ENCODE peak calls at places on chromosomes 16 and 17, in four cellular contexts. One of them, this sample, is unnamed.

GRCh38 chr16:85983606-85984005 is 84.6 kb downstream of the IRF8 start:
- DNase-seq in WTC11: no peak
- DNase-seq in K562: no peak
- DNase-seq in HepG2: no peak
- DNase-seq in this sample: no peak

GRCh38 chr16:5018791-5019190 is 14.9 kb downstream of the NAGPA start:
- DNase-seq in HepG2: no peak
- DNase-seq in K562: no peak
- DNase-seq in WTC11: no peak
- DNase-seq in this sample: no peak

GRCh38 chr17:15265131-15265530 is at the start of gene PMP22:
- DNase-seq in HepG2: no peak
- DNase-seq in WTC11: no peak
- DNase-seq in K562: no peak
- DNase-seq in this sample: no peak

GRCh38 chr17:48139948-48140347 is 32.4 kb downstream of the SNX11 start:
- DNase-seq in K562: no peak
- DNase-seq in HepG2: no peak
- DNase-seq in WTC11: no peak
- DNase-seq in this sample: no peak

GRCh38 chr17:5413682-5414081 is 5.8 kb downstream of the NUP88 start:
- DNase-seq in HepG2: no peak
- DNase-seq in K562: no peak
- DNase-seq in WTC11: no peak
- DNase-seq in this sample: no peak

GRCh38 chr16:2835638-2836493 is 5.8 kb downstream of the ZG16B start:
- DNase-seq in K562: no peak
- DNase-seq in HepG2: peak
- DNase-seq in WTC11: no peak
- DNase-seq in this sample: no peak

GRCh38 chr16:89924298-89924924 is 1.3 kb downstream of the TUBB3 start:
- DNase-seq in K562: peak
- DNase-seq in HepG2: peak
- DNase-seq in WTC11: peak
- DNase-seq in this sample: peak

GRCh38 chr16:11147033-11147848 is 108.8 kb downstream of the SOCS1 start:
- DNase-seq in HepG2: no peak
- DNase-seq in K562: no peak
- DNase-seq in WTC11: no peak
- DNase-seq in this sample: no peak

GRCh38 chr16:15900901-15901465 is 12.6 kb upstream of the CEP20 start:
- DNase-seq in HepG2: no peak
- DNase-seq in WTC11: no peak
- DNase-seq in K562: no peak
- DNase-seq in this sample: no peak

GRCh38 chr16:24993722-24994686 is 21.2 kb downstream of the ARHGAP17 start:
- DNase-seq in K562: peak
- DNase-seq in WTC11: no peak
- DNase-seq in HepG2: peak
- DNase-seq in this sample: no peak

GRCh38 chr16:55760665-55761035 is 72.2 kb downstream of the CES1 start:
- DNase-seq in WTC11: no peak
- DNase-seq in HepG2: no peak
- DNase-seq in K562: no peak
- DNase-seq in this sample: no peak

GRCh38 chr17:41367426-41368075 is 2.1 kb downstream of the KRT33B start:
- DNase-seq in K562: no peak
- DNase-seq in HepG2: no peak
- DNase-seq in WTC11: no peak
- DNase-seq in this sample: no peak

GRCh38 chr16:23071202-23072083 is 77.8 kb downstream of the USP31 start:
- DNase-seq in K562: no peak
- DNase-seq in WTC11: no peak
- DNase-seq in HepG2: no peak
- DNase-seq in this sample: no peak

GRCh38 chr17:231966-232807 is 50.7 kb upstream of the DOC2B start:
- DNase-seq in K562: no peak
- DNase-seq in WTC11: peak
- DNase-seq in HepG2: no peak
- DNase-seq in this sample: no peak

GRCh38 chr17:44350733-44351226 is 5.7 kb downstream of the GRN start:
- DNase-seq in K562: peak
- DNase-seq in WTC11: peak
- DNase-seq in HepG2: peak
- DNase-seq in this sample: peak

GRCh38 chr17:44348988-44349364 is 3.9 kb downstream of the GRN start:
- DNase-seq in HepG2: no peak
- DNase-seq in WTC11: no peak
- DNase-seq in K562: no peak
- DNase-seq in this sample: no peak

GRCh38 chr17:44349553-44350070 is 4.5 kb downstream of the GRN start:
- DNase-seq in HepG2: no peak
- DNase-seq in WTC11: no peak
- DNase-seq in K562: no peak
- DNase-seq in this sample: no peak

GRCh38 chr17:44346064-44346844 is 1.2 kb downstream of the GRN start:
- DNase-seq in HepG2: no peak
- DNase-seq in WTC11: no peak
- DNase-seq in K562: no peak
- DNase-seq in this sample: no peak

DNA sequence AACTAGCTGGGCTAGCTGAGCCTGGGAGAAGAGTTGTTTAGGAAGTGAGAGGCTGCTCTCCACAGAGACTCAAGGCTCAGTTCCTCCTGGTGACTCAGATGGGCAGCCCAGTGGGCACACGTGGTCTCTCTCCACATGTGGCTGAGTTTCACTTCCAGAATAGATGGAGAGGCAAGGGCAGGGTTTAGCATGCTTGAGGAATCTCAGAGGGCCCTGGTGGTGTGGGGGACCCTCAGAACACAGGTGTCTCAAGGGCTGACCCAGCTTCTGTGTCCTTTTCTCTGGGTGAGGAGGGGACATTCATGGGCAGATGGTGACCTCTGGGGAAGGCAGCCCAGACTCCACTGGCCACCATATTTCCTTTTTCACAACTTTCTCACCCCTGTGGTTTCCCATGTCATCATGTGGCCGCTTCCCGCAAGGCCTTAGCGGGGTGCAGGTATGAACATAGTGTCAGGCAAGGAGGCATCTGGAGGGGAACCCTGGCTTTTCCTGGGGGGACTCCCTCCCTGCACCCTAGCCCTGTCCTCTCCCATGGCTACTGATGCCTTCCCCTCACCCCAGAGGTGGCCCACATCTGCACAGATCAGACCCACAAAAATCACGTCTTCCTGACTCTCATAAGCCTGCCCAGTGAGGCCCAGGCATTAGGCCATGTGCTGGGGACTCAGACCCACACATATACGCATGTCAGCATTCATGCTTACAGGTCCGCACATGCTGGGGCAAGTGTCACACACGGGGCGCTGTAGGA is 3.3 kb downstream of the GRN start:
- DNase-seq in WTC11: no peak
- DNase-seq in HepG2: no peak
- DNase-seq in K562: no peak
- DNase-seq in this sample: no peak
- TF ChIP-seq SP1 in WTC11: no peak
- TF ChIP-seq SP1 in HepG2: no peak
- TF ChIP-seq SP1 in K562: no peak
- TF ChIP-seq SP1 in this sample: no peak

GRCh38 chr16:27405546-27406451 is 3.8 kb downstream of the IL21R start:
- DNase-seq in WTC11: no peak
- DNase-seq in HepG2: no peak
- DNase-seq in K562: no peak
- DNase-seq in this sample: no peak
- TF ChIP-seq ELF4 in WTC11: no peak
- TF ChIP-seq ELF4 in HepG2: no peak
- TF ChIP-seq ELF4 in K562: no peak
- TF ChIP-seq ELF4 in this sample: no peak

GRCh38 chr17:1423456-1424135 is 23.6 kb upstream of the YWHAE start:
- DNase-seq in K562: no peak
- DNase-seq in WTC11: no peak
- DNase-seq in HepG2: no peak
- DNase-seq in this sample: no peak
- TF ChIP-seq SP1 in K562: no peak
- TF ChIP-seq SP1 in WTC11: no peak
- TF ChIP-seq SP1 in HepG2: no peak
- TF ChIP-seq SP1 in this sample: no peak

GRCh38 chr16:1309888-1310831 is 724 bp downstream of the UBE2I start:
- DNase-seq in K562: peak
- DNase-seq in WTC11: no peak
- DNase-seq in HepG2: no peak
- DNase-seq in this sample: no peak
- TF ChIP-seq ELF4 in K562: no peak
- TF ChIP-seq ELF4 in WTC11: no peak
- TF ChIP-seq ELF4 in HepG2: no peak
- TF ChIP-seq ELF4 in this sample: no peak

GRCh38 chr16:77711775-77712174 is 10.5 kb upstream of the NUDT7 start:
- DNase-seq in WTC11: no peak
- DNase-seq in K562: no peak
- DNase-seq in HepG2: peak
- DNase-seq in this sample: no peak
- TF ChIP-seq SP1 in WTC11: no peak
- TF ChIP-seq SP1 in K562: no peak
- TF ChIP-seq SP1 in HepG2: no peak
- TF ChIP-seq SP1 in this sample: no peak

GRCh38 chr16:54679531-54679930 is 251.1 kb upstream of the IRX5 start:
- DNase-seq in K562: no peak
- DNase-seq in HepG2: no peak
- DNase-seq in WTC11: no peak
- DNase-seq in this sample: no peak

GRCh38 chr16:54673353-54673752 is 257.3 kb upstream of the IRX5 start:
- DNase-seq in WTC11: no peak
- DNase-seq in HepG2: no peak
- DNase-seq in K562: no peak
- DNase-seq in this sample: no peak

GRCh38 chr16:54672500-54672899 is 258.2 kb upstream of the IRX5 start:
- DNase-seq in WTC11: no peak
- DNase-seq in K562: no peak
- DNase-seq in HepG2: no peak
- DNase-seq in this sample: no peak

GRCh38 chr16:54677551-54677950 is 253.1 kb upstream of the IRX5 start:
- DNase-seq in WTC11: no peak
- DNase-seq in K562: no peak
- DNase-seq in HepG2: no peak
- DNase-seq in this sample: no peak
- TF ChIP-seq ELF4 in WTC11: no peak
- TF ChIP-seq ELF4 in K562: no peak
- TF ChIP-seq ELF4 in HepG2: no peak
- TF ChIP-seq ELF4 in this sample: no peak

GRCh38 chr17:74012465-74012864 is 191.0 kb upstream of the RPL38 start:
- DNase-seq in K562: no peak
- DNase-seq in WTC11: no peak
- DNase-seq in HepG2: peak
- DNase-seq in this sample: no peak

GRCh38 chr17:74011963-74012362 is 191.5 kb upstream of the RPL38 start:
- DNase-seq in K562: no peak
- DNase-seq in HepG2: no peak
- DNase-seq in WTC11: no peak
- DNase-seq in this sample: no peak

GRCh38 chr17:74008196-74008595 is 195.3 kb upstream of the RPL38 start:
- DNase-seq in HepG2: peak
- DNase-seq in WTC11: peak
- DNase-seq in K562: peak
- DNase-seq in this sample: peak

GRCh38 chr17:74015316-74015715 is 188.2 kb upstream of the RPL38 start:
- DNase-seq in WTC11: no peak
- DNase-seq in HepG2: no peak
- DNase-seq in K562: no peak
- DNase-seq in this sample: no peak

DNA sequence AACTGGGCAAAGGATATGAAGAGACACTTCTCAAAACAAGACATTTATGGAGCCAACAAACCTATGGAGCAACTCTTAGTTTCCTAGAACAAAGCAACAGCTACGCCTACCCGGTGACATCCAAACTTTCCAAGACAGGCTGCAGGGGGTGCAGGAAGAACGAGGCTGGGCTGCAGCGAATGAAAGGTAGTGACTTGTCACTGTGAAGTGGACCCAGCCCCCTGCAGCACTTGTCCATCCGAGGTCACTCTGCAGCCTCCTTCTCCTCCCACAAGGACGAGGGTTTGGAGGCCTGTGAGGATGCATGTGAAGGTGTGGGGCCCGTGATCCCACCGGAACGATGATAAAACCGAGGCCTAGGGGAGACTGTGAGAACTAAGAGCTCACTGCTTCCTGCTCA is 192.6 kb upstream of the RPL38 start:
- DNase-seq in WTC11: no peak
- DNase-seq in HepG2: no peak
- DNase-seq in K562: no peak
- DNase-seq in this sample: no peak
- TF ChIP-seq SP1 in WTC11: no peak
- TF ChIP-seq SP1 in HepG2: no peak
- TF ChIP-seq SP1 in K562: no peak
- TF ChIP-seq SP1 in this sample: no peak

DNA sequence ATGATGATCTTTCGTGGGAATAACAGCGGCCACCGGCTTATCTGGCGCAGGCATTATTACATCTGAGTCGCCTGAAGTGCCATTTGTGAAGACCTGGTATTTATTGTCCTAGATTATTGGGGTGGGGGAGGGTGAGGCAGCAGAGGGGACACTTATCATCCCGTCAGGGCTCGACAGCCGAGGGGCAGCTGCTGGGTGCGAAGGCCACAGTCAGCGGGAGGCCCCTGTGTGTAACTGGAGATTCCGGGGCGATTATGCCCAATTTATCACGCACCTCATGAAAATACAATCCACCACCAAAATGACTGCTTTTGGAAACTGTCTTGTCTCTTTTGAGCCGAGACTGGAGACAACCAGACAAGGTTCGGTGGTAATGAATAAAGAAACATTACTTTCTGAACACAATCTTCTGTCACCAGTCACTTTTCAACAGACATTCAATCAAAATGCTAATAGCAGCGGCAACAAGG is 199.2 kb downstream of the CCDC182 start:
- DNase-seq in K562: no peak
- DNase-seq in HepG2: no peak
- DNase-seq in WTC11: no peak
- DNase-seq in this sample: no peak
- TF ChIP-seq ELF4 in K562: no peak
- TF ChIP-seq ELF4 in HepG2: no peak
- TF ChIP-seq ELF4 in WTC11: no peak
- TF ChIP-seq ELF4 in this sample: no peak